ENCODE peak calls at places on chromosomes 2 and 18, in nine cellular contexts. S, Y, P, E, A, B, M, K and I are unnamed samples.

GRCh38 chr2:129369437-129369836 is 610.0 kb upstream of the RAB6C start:
- DNase-seq in A (no peak), P (no peak), S (no peak), B (no peak), Y (no peak), M (no peak), E (no peak), K (no peak), I (no peak)

GRCh38 chr2:205731521-205731965 is 49.2 kb downstream of the NRP2 start:
- DNase-seq in A (peak; percentile 94), Y (no peak), M (peak; percentile 27), E (no peak), P (no peak), K (no peak), S (peak; percentile 92), B (no peak), I (no peak)

GRCh38 chr2:191838526-191838925 is 8.4 kb downstream of the CAVIN2 start:
- DNase-seq in E (no peak), S (no peak), A (no peak), B (no peak), Y (no peak), K (no peak), M (no peak), P (no peak), I (no peak)

GRCh38 chr18:44093253-44093652 is 587.4 kb upstream of the SETBP1 start:
- DNase-seq in M (no peak), A (no peak), Y (no peak), S (no peak), P (no peak), E (no peak), K (no peak), B (no peak), I (no peak)

GRCh38 chr2:33344230-33344629 is 132.2 kb upstream of the RASGRP3 start:
- DNase-seq in M (no peak), P (no peak), Y (no peak), S (no peak), K (no peak), E (peak; percentile 5), A (no peak), B (no peak), I (no peak)

GRCh38 chr18:40529478-40529877 is 1425.6 kb upstream of the PIK3C3 start:
- DNase-seq in K (peak; percentile 37), Y (no peak), A (no peak), M (no peak), P (no peak), E (no peak), S (no peak), B (no peak), I (no peak)

GRCh38 chr2:1478311-1479305 is 65.3 kb downstream of the TPO start:
- DNase-seq in M (no peak), P (no peak), E (no peak), B (no peak), S (no peak), K (no peak), Y (no peak), A (no peak), I (no peak)

GRCh38 chr2:190179754-190180312 is 117.3 kb upstream of the MSTN start:
- DNase-seq in E (no peak), B (no peak), K (no peak), Y (no peak), A (no peak), S (no peak), M (no peak), P (no peak), I (no peak)

GRCh38 chr2:8421658-8422499 is 260.0 kb upstream of the ID2 start:
- DNase-seq in S (no peak), K (no peak), M (no peak), Y (no peak), E (no peak), B (no peak), P (no peak), A (no peak), I (no peak)

GRCh38 chr2:1769703-1770422 is 25.5 kb upstream of the PXDN start:
- DNase-seq in B (peak; percentile 48), M (no peak), K (peak; percentile 63), A (peak; percentile 50), E (no peak), S (no peak), Y (peak; percentile 13), P (peak; percentile 24), I (no peak)

GRCh38 chr2:120809151-120809550 is 73.5 kb downstream of the GLI2 start:
- DNase-seq in P (no peak), M (no peak), A (peak; percentile 39), B (no peak), E (no peak), S (no peak), Y (no peak), K (no peak), I (no peak)

GRCh38 chr2:219308142-219309093 is 783 bp downstream of the PTPRN start:
- DNase-seq in P (peak; percentile 67), Y (peak; percentile 37), S (no peak), M (peak; percentile 56), B (peak; percentile 53), A (peak; percentile 67), E (peak; percentile 57), K (peak; percentile 62), I (peak; percentile 17)

GRCh38 chr2:8058652-8059051 is 623.2 kb upstream of the ID2 start:
- DNase-seq in B (no peak), E (no peak), Y (no peak), A (no peak), K (peak; percentile 4), S (no peak), M (no peak), P (no peak), I (no peak)

GRCh38 chr2:46161329-46161728 is 135.9 kb upstream of the EPAS1 start:
- DNase-seq in B (no peak), K (no peak), E (no peak), P (no peak), A (no peak), S (no peak), Y (no peak), M (no peak), I (no peak)

GRCh38 chr2:159131882-159132281 is 154.6 kb downstream of the WDSUB1 start:
- DNase-seq in M (peak; percentile 88), Y (no peak), S (peak; percentile 83), K (no peak), E (no peak), B (no peak), P (no peak), A (peak; percentile 95), I (no peak)

GRCh38 chr18:36672437-36673344 is 156.1 kb downstream of the TPGS2 start:
- DNase-seq in K (peak; percentile 98), S (peak; percentile 55), Y (no peak), M (peak; percentile 42), P (no peak), A (no peak), B (no peak), E (no peak), I (no peak)

GRCh38 chr2:203077458-203077857 is 62.8 kb downstream of the NBEAL1 start:
- DNase-seq in S (peak; percentile 10), Y (no peak), M (no peak), K (no peak), P (no peak), A (peak; percentile 34), E (no peak), B (no peak), I (no peak)

GRCh38 chr2:43086451-43087221 is 139.8 kb downstream of the ZFP36L2 start:
- DNase-seq in K (no peak), B (no peak), Y (no peak), E (no peak), S (peak; percentile 98), M (peak; percentile 98), P (no peak), A (peak; percentile 99), I (no peak)

GRCh38 chr2:119049968-119050657 is 108.1 kb downstream of the MARCO start:
- DNase-seq in B (no peak), K (peak; percentile 65), Y (no peak), P (no peak), A (no peak), M (no peak), S (no peak), E (no peak), I (no peak)

GRCh38 chr2:55718165-55719008 is 24.7 kb upstream of the PNPT1 start:
- DNase-seq in B (peak; percentile 21), E (peak; percentile 31), S (no peak), Y (peak; percentile 22), A (peak; percentile 68), K (peak; percentile 75), M (peak; percentile 41), P (peak; percentile 23), I (no peak)

GRCh38 chr2:132420776-132421175 is 4.2 kb downstream of the GPR39 start:
- DNase-seq in S (no peak), E (no peak), M (no peak), B (no peak), Y (no peak), P (no peak), A (no peak), K (no peak), I (no peak)

GRCh38 chr18:39846277-39846676 is 2108.8 kb upstream of the PIK3C3 start:
- DNase-seq in A (no peak), E (no peak), S (no peak), M (peak; percentile 34), B (no peak), K (no peak), P (no peak), Y (no peak), I (no peak)

GRCh38 chr2:42029639-42030195 is 18.1 kb upstream of the PKDCC start:
- DNase-seq in K (no peak), S (no peak), E (no peak), A (no peak), M (no peak), P (no peak), Y (no peak), B (no peak), I (no peak)

GRCh38 chr2:127525692-127526141 is 572 bp downstream of the IWS1 start:
- DNase-seq in P (no peak), A (peak; percentile 50), Y (peak; percentile 29), S (no peak), M (no peak), K (peak; percentile 32), E (no peak), B (no peak), I (no peak)

GRCh38 chr18:12768622-12769021 is 65.8 kb downstream of the PSMG2 start:
- DNase-seq in S (no peak), K (peak; percentile 24), Y (no peak), P (no peak), A (peak; percentile 51), E (no peak), M (peak; percentile 37), B (no peak), I (no peak)

GRCh38 chr2:240931319-240931949 is 25.3 kb downstream of the CROCC2 start:
- DNase-seq in M (no peak), P (no peak), E (no peak), Y (no peak), K (no peak), S (no peak), B (no peak), A (no peak), I (no peak)

GRCh38 chr2:137897082-137897481 is 67.2 kb upstream of the HNMT start:
- DNase-seq in Y (no peak), E (no peak), S (no peak), P (no peak), M (no peak), B (no peak), A (no peak), K (no peak), I (no peak)

GRCh38 chr2:26711457-26712155 is 19.1 kb downstream of the KCNK3 start:
- DNase-seq in B (no peak), E (no peak), P (no peak), K (peak; percentile 35), Y (no peak), S (no peak), M (no peak), A (no peak), I (no peak)

GRCh38 chr2:25160376-25160775 is 8.0 kb downstream of the POMC start:
- DNase-seq in B (no peak), Y (no peak), M (no peak), K (no peak), S (no peak), A (no peak), E (no peak), P (no peak), I (no peak)